ENCODE peak calls at places on chromosomes 6 and 20, in eight cellular contexts. K is cardiac muscle cell, Z is GM23248, E is colonic mucosa, Y is tibial nerve, O is left lung, P is brain microvascular endothelial cell, F is GM06990. Q is an unnamed sample.

GRCh38 chr6:169701218-169701952 is 444 bp downstream of the WDR27 start:
- DNase-seq in O (peak; percentile 33), K (no peak), Z (no peak), F (no peak), P (no peak), Y (no peak), E (peak; percentile 39), Q (peak; percentile 12)

GRCh38 chr20:2920473-2920872 is 47.2 kb downstream of the PTPRA start:
- DNase-seq in F (no peak), Z (no peak), O (no peak), P (no peak), E (no peak), Y (no peak), K (no peak), Q (no peak)

GRCh38 chr6:68642977-68643376 is 7.9 kb downstream of the ADGRB3 start:
- DNase-seq in E (no peak), K (no peak), O (no peak), F (no peak), Y (no peak), P (no peak), Z (no peak), Q (no peak)

GRCh38 chr6:15876406-15876805 is 213.6 kb upstream of the DTNBP1 start:
- DNase-seq in P (peak; percentile 54), O (no peak), F (peak; percentile 57), E (no peak), Y (no peak), K (no peak), Z (peak; percentile 84), Q (no peak)

GRCh38 chr6:157537518-157537917 is 156.5 kb downstream of the ZDHHC14 start:
- DNase-seq in Z (no peak), F (no peak), O (no peak), P (no peak), Y (no peak), E (no peak), K (no peak), Q (no peak)

GRCh38 chr6:87925373-87926060 is 122.1 kb upstream of the SPACA1 start:
- DNase-seq in F (peak; percentile 88), O (no peak), Z (no peak), P (no peak), E (peak; percentile 23), K (no peak), Y (no peak), Q (no peak)

GRCh38 chr6:5132741-5133140 is 47.6 kb downstream of the PPP1R3G start:
- DNase-seq in Y (no peak), P (peak; percentile 95), E (peak; percentile 47), Z (peak; percentile 93), K (no peak), O (peak; percentile 64), F (peak; percentile 60), Q (no peak)

GRCh38 chr6:26222587-26222986 is 135.4 kb downstream of the HFE start:
- DNase-seq in Z (no peak), O (no peak), K (no peak), F (no peak), P (no peak), E (no peak), Y (no peak), Q (no peak)

GRCh38 chr6:110557226-110557625 is 80.8 kb upstream of the SLC22A16 start:
- DNase-seq in O (no peak), K (no peak), F (no peak), Y (no peak), E (peak; percentile 1), Z (no peak), P (no peak), Q (no peak)

GRCh38 chr6:2839195-2839981 is 2.3 kb downstream of the SERPINB1 start:
- DNase-seq in K (no peak), O (no peak), P (peak; percentile 49), Z (peak; percentile 61), F (no peak), Y (no peak), E (no peak), Q (no peak)

GRCh38 chr6:117346142-117346930 is 79.4 kb downstream of the ROS1 start:
- DNase-seq in Y (no peak), K (peak; percentile 30), P (no peak), F (no peak), O (no peak), E (no peak), Z (peak; percentile 58), Q (no peak)

GRCh38 chr6:146885708-146886457 is 287.1 kb downstream of the ADGB start:
- DNase-seq in O (no peak), Z (no peak), K (no peak), P (no peak), Y (no peak), E (peak; percentile 26), F (no peak), Q (no peak)

GRCh38 chr6:151060742-151061100 is 179.0 kb upstream of the AKAP12 start:
- DNase-seq in F (no peak), O (no peak), E (peak; percentile 1), P (no peak), K (no peak), Y (no peak), Z (no peak), Q (no peak)

GRCh38 chr20:1440024-1440423 is 26.6 kb downstream of the NSFL1C start:
- DNase-seq in K (no peak), O (no peak), P (no peak), E (no peak), F (no peak), Z (peak; percentile 51), Y (no peak), Q (no peak)

DNA sequence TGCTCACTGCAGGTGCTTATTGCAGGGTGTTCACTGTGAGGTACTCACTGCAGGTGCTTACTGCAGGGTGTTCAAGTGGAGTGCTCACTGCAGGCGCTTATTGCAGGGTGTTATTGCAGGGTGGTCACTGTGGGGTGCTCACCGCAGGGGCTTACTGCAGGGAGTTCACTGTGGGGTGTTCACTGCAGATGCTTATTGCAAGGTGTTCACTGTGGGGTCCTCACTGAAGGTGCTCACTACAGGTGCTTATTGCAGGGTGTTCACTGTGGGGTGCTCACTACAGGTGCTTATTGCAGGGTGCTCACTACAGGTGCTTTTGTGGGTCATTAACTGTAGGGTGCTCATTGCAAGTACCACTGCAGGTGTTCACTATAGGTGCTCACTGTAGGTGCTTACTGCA is 20.2 kb downstream of the APMAP start:
- DNase-seq in Y (no peak), F (no peak), O (no peak), Z (no peak), K (no peak), P (no peak), E (peak; percentile 10), Q (no peak)
- H3K36me3 ChIP-seq in Y (peaks cover 35% of the 10 kb centered on the region), F (peaks cover 21% of the 10 kb centered on the region), O (peaks cover 88% of the 10 kb centered on the region), Z (peaks cover 9% of the 10 kb centered on the region), K (peaks cover 9% of the 10 kb centered on the region), P (peaks cover 28% of the 10 kb centered on the region), E (no peaks in the 10 kb centered on the region), Q (peaks cover 4% of the 10 kb centered on the region)

DNA sequence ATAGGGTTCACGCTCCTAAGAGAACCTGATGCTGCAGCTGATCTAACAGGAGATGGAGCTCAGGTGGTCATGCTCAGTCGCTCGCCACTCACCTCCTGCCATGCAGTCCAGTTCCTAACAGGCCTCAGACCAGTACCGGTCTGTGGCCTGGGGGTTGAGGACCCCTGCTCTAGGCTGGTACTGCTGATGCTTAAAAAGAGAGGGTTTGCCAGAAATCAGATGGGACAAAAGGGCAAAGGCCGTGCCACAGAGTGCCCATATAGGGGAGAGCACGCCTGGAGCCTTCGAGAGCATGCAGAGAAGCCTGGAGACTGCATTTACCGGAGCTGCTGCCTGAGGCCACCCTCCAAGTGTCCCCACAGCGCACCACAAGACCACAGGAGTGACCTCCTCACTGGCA is 75.5 kb downstream of the PTPN1 start:
- DNase-seq in K (no peak), F (no peak), Z (no peak), E (no peak), Y (no peak), O (no peak), P (no peak), Q (no peak)
- H3K36me3 ChIP-seq in K (peaks cover 26% of the 10 kb centered on the region), F (peaks cover 50% of the 10 kb centered on the region), Z (peaks cover 21% of the 10 kb centered on the region), E (peaks cover 9% of the 10 kb centered on the region), Y (no peaks in the 10 kb centered on the region), O (peaks cover 99% of the 10 kb centered on the region), P (peaks cover 80% of the 10 kb centered on the region), Q (peaks cover 8% of the 10 kb centered on the region)

GRCh38 chr20:22688485-22688884 is 104.1 kb upstream of the FOXA2 start:
- DNase-seq in K (no peak), E (no peak), O (no peak), P (no peak), Y (no peak), F (no peak), Z (no peak), Q (no peak)

GRCh38 chr20:22684072-22684762 is 99.8 kb upstream of the FOXA2 start:
- DNase-seq in Z (peak; percentile 82), E (peak; percentile 67), Y (peak; percentile 53), F (peak; percentile 34), K (peak; percentile 77), O (no peak), P (peak; percentile 76), Q (peak; percentile 60)

GRCh38 chr20:22687676-22688360 is 103.4 kb upstream of the FOXA2 start:
- DNase-seq in O (no peak), Y (no peak), K (no peak), E (no peak), Z (no peak), F (no peak), P (no peak), Q (no peak)

GRCh38 chr20:22684763-22685443 is 100.5 kb upstream of the FOXA2 start:
- DNase-seq in F (peak; percentile 7), Z (peak; percentile 32), Y (no peak), P (no peak), O (no peak), K (no peak), E (no peak), Q (no peak)

DNA sequence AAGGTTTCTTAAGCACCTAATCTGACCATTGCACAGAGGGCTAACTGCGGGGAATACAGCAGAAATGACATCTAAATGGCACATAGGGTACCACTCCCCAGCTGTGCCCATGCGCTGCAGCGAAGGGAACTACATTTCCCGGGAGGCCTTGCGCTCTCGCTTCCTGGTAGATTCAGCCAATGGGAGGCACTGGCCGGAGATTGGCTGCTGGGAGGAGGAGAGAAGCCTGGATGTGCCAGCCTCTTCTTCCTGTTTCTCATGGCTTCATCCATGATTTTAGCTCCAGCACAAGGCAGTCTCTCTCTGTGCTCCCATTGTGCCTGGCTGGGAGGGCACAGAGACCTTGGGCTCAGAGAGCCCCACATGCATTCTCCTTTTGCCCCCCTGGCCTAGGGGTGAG is 101.7 kb upstream of the FOXA2 start:
- DNase-seq in Z (peak; percentile 82), Y (no peak), E (peak; percentile 69), P (peak; percentile 72), K (peak; percentile 51), O (peak; percentile 60), F (peak; percentile 13), Q (no peak)
- H3K36me3 ChIP-seq in Z (no peaks in the 10 kb centered on the region), Y (no peaks in the 10 kb centered on the region), E (no peaks in the 10 kb centered on the region), P (no peaks in the 10 kb centered on the region), K (no peaks in the 10 kb centered on the region), O (no peaks in the 10 kb centered on the region), F (no peaks in the 10 kb centered on the region), Q (no peaks in the 10 kb centered on the region)

GRCh38 chr6:53020005-53020744 is 25.1 kb upstream of the GSTA4 start:
- DNase-seq in Z (no peak), Y (no peak), K (no peak), P (peak; percentile 31), E (no peak), O (no peak), F (no peak), Q (no peak)
- H3K36me3 ChIP-seq in Z (peaks cover 3% of the 10 kb centered on the region), Y (peaks cover 21% of the 10 kb centered on the region), K (peaks cover 34% of the 10 kb centered on the region), P (peaks cover 3% of the 10 kb centered on the region), E (peaks cover 5% of the 10 kb centered on the region), O (peaks cover 30% of the 10 kb centered on the region), F (no peaks in the 10 kb centered on the region), Q (no peaks in the 10 kb centered on the region)